ENCODE peak calls at places on chromosomes 6 and 20, in ten cellular contexts. W is epithelial cell of esophagus; Z is left colon; T is stimulated activated CD8-positive, alpha-beta memory T cell treated with anti-CD3 and anti-CD28 coated beads, Interleukin-4, amount 100 ng/mL, for 24 hours; N is nephron progenitor cell; X is activated gamma-delta T cell treated with Interleukin-2 at 50 U/mL for 16 hours; G is NCI-H1105; M is thyroid gland; C is nucleus accumbens; Y is Peyer's patch. J is an unnamed sample.

GRCh38 chr20:61686081-61686936 is 379.4 kb downstream of the TAF4 start:
- DNase-seq in Z (no peak), G (no peak), X (no peak), C (no peak), N (no peak), W (no peak), M (no peak), Y (no peak), T (no peak), J (no peak)

GRCh38 chr6:158769696-158770446 is 49.3 kb downstream of the EZR start:
- DNase-seq in W (no peak), G (peak), T (no peak), X (no peak), M (no peak), C (peak), Z (no peak), Y (no peak), N (no peak), J (peak)

GRCh38 chr20:49446808-49447207 is 35.7 kb downstream of the KCNB1 start:
- DNase-seq in M (peak), X (no peak), G (no peak), W (no peak), N (peak), T (no peak), Y (peak), Z (peak), C (peak), J (peak)

GRCh38 chr6:1094306-1094705 is 217.6 kb upstream of the FOXQ1 start:
- DNase-seq in Z (no peak), M (no peak), N (no peak), C (no peak), Y (no peak), G (no peak), X (no peak), T (no peak), W (peak), J (no peak)

GRCh38 chr6:98973571-98973970 is 25.8 kb upstream of the FBXL4 start:
- DNase-seq in G (no peak), Z (no peak), X (no peak), Y (no peak), N (no peak), C (no peak), M (no peak), T (no peak), W (no peak), J (no peak)

GRCh38 chr6:112232845-112233256 is 21.5 kb downstream of the LAMA4 start:
- DNase-seq in C (no peak), N (no peak), Z (no peak), T (no peak), M (no peak), G (no peak), W (no peak), Y (no peak), X (no peak), J (peak)

GRCh38 chr20:12882832-12883506 is 125.8 kb upstream of the SPTLC3 start:
- DNase-seq in W (peak), G (no peak), M (no peak), T (no peak), Y (no peak), C (no peak), N (no peak), X (no peak), Z (no peak), J (no peak)

GRCh38 chr20:46575394-46575793 is 24.9 kb upstream of the OCSTAMP start:
- DNase-seq in Z (no peak), W (no peak), X (no peak), T (no peak), Y (no peak), G (no peak), C (no peak), M (no peak), N (no peak), J (no peak)

GRCh38 chr6:4853782-4854511 is 77.7 kb downstream of the CDYL start:
- DNase-seq in Z (no peak), W (peak), X (no peak), T (no peak), Y (peak), C (no peak), N (no peak), G (no peak), M (no peak), J (no peak)

GRCh38 chr6:136666041-136666440 is 115.8 kb upstream of the MAP7 start:
- DNase-seq in M (no peak), G (no peak), W (no peak), Z (no peak), Y (no peak), T (no peak), C (no peak), N (no peak), X (no peak), J (no peak)

GRCh38 chr6:43076093-43076927 is at the start of gene PTK7:
- DNase-seq in C (no peak), T (no peak), Z (no peak), X (no peak), G (peak), Y (no peak), N (peak), M (peak), W (peak), J (no peak)

GRCh38 chr6:28353981-28354676 is 4.4 kb downstream of the ZKSCAN3 start:
- DNase-seq in X (no peak), Y (peak), Z (peak), M (peak), T (no peak), G (no peak), C (peak), W (peak), N (no peak), J (peak)

GRCh38 chr6:159002432-159003160 is 2.6 kb upstream of the RSPH3 start:
- DNase-seq in G (no peak), N (no peak), M (no peak), W (peak), Y (no peak), T (no peak), X (no peak), Z (no peak), C (no peak), J (no peak)

GRCh38 chr6:7933794-7934193 is 23.2 kb upstream of the TXNDC5 start:
- DNase-seq in M (no peak), T (no peak), Y (no peak), G (no peak), W (no peak), Z (no peak), N (no peak), X (no peak), C (no peak), J (no peak)

GRCh38 chr6:39791311-39791710 is 865 bp upstream of the DAAM2 start:
- DNase-seq in M (peak), C (no peak), T (no peak), G (no peak), Z (no peak), Y (no peak), X (no peak), N (no peak), W (no peak), J (no peak)

GRCh38 chr6:129936329-129937165 is 75.4 kb upstream of the TMEM244 start:
- DNase-seq in C (peak), T (no peak), G (peak), Y (peak), W (peak), X (peak), M (peak), Z (peak), N (peak), J (no peak)

GRCh38 chr20:19992996-19993908 is 23.9 kb upstream of the NAA20 start:
- DNase-seq in G (no peak), Y (no peak), X (no peak), M (no peak), Z (no peak), N (no peak), W (peak), C (peak), T (no peak), J (no peak)

GRCh38 chr20:63376283-63377250 is 15.4 kb upstream of the CHRNA4 start:
- DNase-seq in M (no peak), Z (no peak), Y (no peak), G (no peak), T (no peak), C (no peak), W (no peak), X (no peak), N (no peak), J (no peak)

GRCh38 chr20:13554706-13555105 is 84.0 kb downstream of the TASP1 start:
- DNase-seq in T (no peak), G (no peak), Y (no peak), C (no peak), W (peak), N (no peak), M (no peak), X (no peak), Z (no peak), J (no peak)

GRCh38 chr20:43893930-43894329 is 20.7 kb upstream of the TOX2 start:
- DNase-seq in G (no peak), N (no peak), T (no peak), Z (no peak), C (no peak), Y (no peak), M (no peak), X (no peak), W (peak), J (no peak)

GRCh38 chr6:141261672-141262060 is 871.1 kb upstream of the GJE1 start:
- DNase-seq in M (no peak), Y (no peak), X (no peak), Z (no peak), W (no peak), T (no peak), G (no peak), N (no peak), C (no peak), J (no peak)

GRCh38 chr6:36616888-36617521 is 22.8 kb downstream of the SRSF3 start:
- DNase-seq in G (peak), W (peak), M (peak), Y (peak), N (no peak), Z (peak), T (no peak), X (no peak), C (no peak), J (peak)

GRCh38 chr6:34248198-34248726 is 544 bp downstream of the SMIM29 start:
- DNase-seq in N (peak), Y (peak), X (no peak), G (no peak), W (no peak), Z (peak), C (no peak), T (no peak), M (peak), J (peak)

GRCh38 chr20:37619496-37619895 is 74.3 kb upstream of the CTNNBL1 start:
- DNase-seq in G (no peak), W (no peak), C (no peak), N (no peak), M (no peak), Y (no peak), X (no peak), Z (no peak), T (no peak), J (no peak)

GRCh38 chr6:88380083-88380482 is 213.9 kb upstream of the CNR1 start:
- DNase-seq in N (no peak), T (no peak), C (no peak), W (peak), Z (no peak), G (no peak), X (no peak), M (no peak), Y (peak), J (peak)

GRCh38 chr6:76792394-76792793 is 670.9 kb downstream of the HTR1B start:
- DNase-seq in N (no peak), W (peak), Y (no peak), G (no peak), C (no peak), M (no peak), T (no peak), X (no peak), Z (no peak), J (no peak)

GRCh38 chr6:36216559-36216958 is 20.0 kb downstream of the BRPF3 start:
- DNase-seq in X (no peak), M (no peak), N (no peak), Y (peak), T (no peak), Z (no peak), G (no peak), C (no peak), W (peak), J (no peak)

GRCh38 chr6:121879149-121879548 is 443.7 kb downstream of the GJA1 start:
- DNase-seq in W (no peak), G (no peak), X (no peak), Y (no peak), T (no peak), N (no peak), Z (no peak), C (no peak), M (no peak), J (no peak)

GRCh38 chr6:38944655-38945279 is 103.8 kb upstream of the GLP1R start:
- DNase-seq in Y (no peak), W (no peak), N (no peak), C (no peak), Z (no peak), G (no peak), T (no peak), X (no peak), M (no peak), J (no peak)

GRCh38 chr6:138572200-138572875 is 73.0 kb upstream of the NHSL1 start:
- DNase-seq in X (no peak), G (peak), Y (peak), Z (peak), T (no peak), W (peak), M (peak), C (no peak), N (peak), J (peak)

GRCh38 chr6:145815875-145816274 is 1.3 kb upstream of the FBXO30 start:
- DNase-seq in C (no peak), M (no peak), W (no peak), N (no peak), Z (peak), X (no peak), Y (no peak), T (no peak), G (no peak), J (no peak)

GRCh38 chr6:113359155-113360140 is 497.7 kb upstream of the MARCKS start:
- DNase-seq in W (peak), G (no peak), T (no peak), X (no peak), N (no peak), C (no peak), Z (no peak), Y (no peak), M (no peak), J (no peak)

GRCh38 chr6:100538086-100538485 is 73.4 kb upstream of the SIM1 start:
- DNase-seq in T (no peak), X (no peak), Y (no peak), N (no peak), Z (no peak), M (no peak), W (no peak), C (no peak), G (no peak), J (no peak)

GRCh38 chr6:106155219-106155830 is 69.2 kb downstream of the PRDM1 start:
- DNase-seq in T (no peak), M (no peak), Z (no peak), G (no peak), N (no peak), X (no peak), C (no peak), Y (no peak), W (no peak), J (no peak)

GRCh38 chr6:15464211-15464725 is 198.6 kb downstream of the DTNBP1 start:
- DNase-seq in N (no peak), Z (peak), T (peak), W (peak), G (no peak), C (no peak), M (peak), Y (peak), X (peak), J (no peak)

J was measured in cardiac septum.